ENCODE peak calls at places on chromosomes 3 and 15, in four cellular contexts. F is A549, C is GM12878, Z is H1. N is an unnamed sample.
A peak's percentile ranks its signal among the peaks of the same experiment; 100 is the strongest.

GRCh38 chr15:78072080-78072892 is 5.2 kb downstream of the TBC1D2B start:
- DNase-seq in F (no peak), C (no peak), Z (no peak), N (peak; percentile 56)

GRCh38 chr3:15989419-15989818 is 185.1 kb upstream of the GALNT15 start:
- DNase-seq in F (no peak), C (no peak), Z (no peak), N (no peak)

GRCh38 chr3:172687501-172687900 is 23.4 kb downstream of the NCEH1 start:
- DNase-seq in F (no peak), C (no peak), Z (no peak), N (no peak)

GRCh38 chr3:16917256-16917935 is 32.6 kb downstream of the PLCL2 start:
- DNase-seq in F (no peak), C (no peak), Z (no peak), N (no peak)

GRCh38 chr15:40823572-40824343 is 4.8 kb downstream of the PPP1R14D start:
- DNase-seq in F (no peak), C (no peak), Z (no peak), N (peak; percentile 82)

GRCh38 chr15:65087411-65087810 is 10.9 kb downstream of the KBTBD13 start:
- DNase-seq in F (no peak), C (no peak), Z (no peak), N (no peak)

GRCh38 chr3:152459572-152459971 is 190.8 kb downstream of the MBNL1 start:
- DNase-seq in F (no peak), C (no peak), Z (no peak), N (no peak)

GRCh38 chr3:146493761-146494160 is 24.4 kb upstream of the PLSCR2 start:
- DNase-seq in F (no peak), C (no peak), Z (no peak), N (no peak)

GRCh38 chr3:172138792-172139507 is 99.6 kb downstream of the FNDC3B start:
- DNase-seq in F (peak; percentile 57), C (peak; percentile 89), Z (no peak), N (peak; percentile 70)

GRCh38 chr15:80526556-80527340 is 122.6 kb downstream of the ARNT2 start:
- DNase-seq in F (no peak), C (no peak), Z (no peak), N (no peak)

GRCh38 chr3:81666502-81667121 is 94.8 kb downstream of the GBE1 start:
- DNase-seq in F (peak; percentile 46), C (no peak), Z (no peak), N (no peak)

GRCh38 chr3:173287361-173287760 is 110.2 kb upstream of the NLGN1 start:
- DNase-seq in F (no peak), C (no peak), Z (no peak), N (no peak)

GRCh38 chr3:61560452-61561373 is 658 bp upstream of the PTPRG start:
- DNase-seq in F (peak; percentile 46), C (no peak), Z (peak; percentile 87), N (peak; percentile 81)

GRCh38 chr3:11807651-11808050 is 39.0 kb downstream of the TAMM41 start:
- DNase-seq in F (no peak), C (no peak), Z (no peak), N (no peak)

GRCh38 chr3:11805716-11806115 is 41.0 kb downstream of the TAMM41 start:
- DNase-seq in F (no peak), C (no peak), Z (no peak), N (no peak)

GRCh38 chr3:11810276-11810675 is 36.4 kb downstream of the TAMM41 start:
- DNase-seq in F (no peak), C (no peak), Z (no peak), N (no peak)

GRCh38 chr3:11803977-11804903 is 42.4 kb downstream of the TAMM41 start:
- DNase-seq in F (peak; percentile 65), C (no peak), Z (no peak), N (peak; percentile 51)

GRCh38 chr3:11808231-11808630 is 38.5 kb downstream of the TAMM41 start:
- DNase-seq in F (no peak), C (no peak), Z (no peak), N (no peak)
- TF ChIP-seq CHD2 in F (no peak), C (no peak), Z (no peak), N (no peak)

GRCh38 chr3:41356775-41357174 is 157.5 kb downstream of the CTNNB1 start:
- DNase-seq in F (no peak), C (no peak), Z (no peak), N (no peak)

GRCh38 chr3:41362638-41363559 is 163.6 kb downstream of the CTNNB1 start:
- DNase-seq in F (no peak), C (no peak), Z (peak; percentile 67), N (peak; percentile 18)

GRCh38 chr3:41352526-41352925 is 153.2 kb downstream of the CTNNB1 start:
- DNase-seq in F (no peak), C (no peak), Z (no peak), N (peak; percentile 25)

GRCh38 chr3:41357271-41357670 is 158.0 kb downstream of the CTNNB1 start:
- DNase-seq in F (no peak), C (no peak), Z (no peak), N (no peak)
- TF ChIP-seq CHD2 in F (no peak), C (no peak), Z (no peak), N (no peak)

GRCh38 chr3:150255416-150255815 is 152.7 kb upstream of the TSC22D2 start:
- DNase-seq in F (no peak), C (no peak), Z (no peak), N (peak; percentile 7)
- TF ChIP-seq CHD2 in F (no peak), C (no peak), Z (no peak), N (no peak)

DNA sequence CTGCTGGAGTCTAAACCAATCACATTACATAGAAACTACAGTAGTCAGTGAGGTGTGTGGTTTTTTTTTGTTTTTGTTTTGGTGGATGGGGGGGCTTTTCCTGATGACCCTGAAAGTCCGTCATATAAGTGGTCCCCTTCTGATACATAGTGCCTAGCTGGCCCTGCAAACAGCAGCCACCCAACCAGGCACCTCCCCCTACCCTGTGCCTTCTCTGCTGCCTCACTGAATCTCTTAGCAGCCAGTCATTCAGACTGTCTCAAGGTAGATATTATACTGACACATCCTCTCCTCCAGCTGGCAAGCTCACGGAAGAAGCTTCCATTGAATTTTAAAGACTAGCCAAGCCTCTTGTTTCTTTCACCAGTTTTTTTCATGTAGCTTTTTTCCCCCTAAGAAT is 21.4 kb downstream of the SYN2 start:
- DNase-seq in F (no peak), C (no peak), Z (no peak), N (no peak)
- TF ChIP-seq CHD2 in F (no peak), C (no peak), Z (no peak), N (no peak)

DNA sequence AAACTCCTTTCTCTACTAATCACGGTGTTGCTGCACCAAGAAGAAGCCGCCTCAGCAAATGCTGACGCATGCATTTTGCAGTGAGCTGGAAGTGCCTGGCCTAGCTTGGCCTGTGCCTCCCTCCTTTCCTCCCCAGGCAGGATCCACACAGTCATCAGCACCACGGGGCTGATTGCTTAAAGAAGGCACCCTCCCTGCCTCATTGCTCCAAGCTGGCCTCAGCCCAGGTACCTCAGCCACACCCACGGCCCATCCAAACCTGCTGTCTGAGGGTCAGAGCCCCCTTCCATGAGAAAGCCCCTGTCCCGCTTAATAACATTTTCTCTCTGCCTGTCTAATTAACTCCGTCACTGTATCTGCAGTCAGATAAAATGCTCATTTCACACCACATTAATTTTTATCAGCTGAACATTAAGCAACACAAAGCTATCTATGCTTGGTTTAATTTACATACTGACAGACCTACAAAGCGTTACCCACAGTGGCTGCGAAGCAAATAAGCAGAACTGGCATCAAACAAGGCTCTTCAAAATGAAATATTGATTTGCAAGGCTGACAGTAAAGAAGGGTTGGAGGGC is 309.7 kb upstream of the ICE2 start:
- DNase-seq in F (no peak), C (no peak), Z (no peak), N (no peak)
- TF ChIP-seq CHD2 in F (no peak), C (no peak), Z (no peak), N (no peak)

GRCh38 chr3:48770187-48770502 is 53.1 kb upstream of the IP6K2 start:
- DNase-seq in F (no peak), C (no peak), Z (no peak), N (no peak)

GRCh38 chr3:48765376-48765775 is 48.4 kb upstream of the IP6K2 start:
- DNase-seq in F (peak; percentile 37), C (no peak), Z (no peak), N (peak; percentile 18)
- TF ChIP-seq CHD2 in F (no peak), C (no peak), Z (no peak), N (no peak)

N was measured in HepG2.